ENCODE peak calls at places on chromosomes 7 and 10, in four cellular contexts. K, M, H and A are unnamed samples.

GRCh38 chr10:102642553-102643345 is 1.5 kb upstream of the TRIM8 start:
- DNase-seq in K (peak), M (peak), H (no peak), A (peak)

GRCh38 chr10:95675403-95676116 is 18.2 kb downstream of the TCTN3 start:
- DNase-seq in K (no peak), M (no peak), H (no peak), A (no peak)

GRCh38 chr10:87960230-87960629 is 96.8 kb downstream of the PTEN start:
- DNase-seq in K (no peak), M (no peak), H (peak), A (no peak)

GRCh38 chr10:25328361-25328760 is 153.6 kb downstream of the GPR158 start:
- DNase-seq in K (no peak), M (no peak), H (no peak), A (no peak)

GRCh38 chr10:119608316-119609155 is 11.8 kb upstream of the TIAL1 start:
- DNase-seq in K (peak), M (peak), H (peak), A (peak)

GRCh38 chr7:37526623-37527022 is 78.0 kb upstream of the ELMO1 start:
- DNase-seq in K (no peak), M (no peak), H (no peak), A (no peak)

GRCh38 chr10:3825862-3826351 is 40.9 kb upstream of the KLF6 start:
- DNase-seq in K (no peak), M (peak), H (no peak), A (no peak)

GRCh38 chr7:995571-995970 is 12.6 kb downstream of the CYP2W1 start:
- DNase-seq in K (no peak), M (no peak), H (no peak), A (no peak)

GRCh38 chr7:1055084-1055450 is 10.7 kb downstream of the GPR146 start:
- DNase-seq in K (no peak), M (peak), H (no peak), A (peak)

GRCh38 chr7:137771679-137772078 is 75.1 kb downstream of the DGKI start:
- DNase-seq in K (no peak), M (no peak), H (peak), A (no peak)

GRCh38 chr10:102776779-102777417 is 33.1 kb downstream of the WBP1L start:
- DNase-seq in K (peak), M (peak), H (peak), A (peak)

GRCh38 chr10:26486985-26487850 is 49.1 kb downstream of the APBB1IP start:
- DNase-seq in K (no peak), M (no peak), H (peak), A (peak)

GRCh38 chr10:91700788-91701444 is 68.0 kb upstream of the PPP1R3C start:
- DNase-seq in K (no peak), M (no peak), H (peak), A (no peak)

GRCh38 chr10:122407375-122408125 is 33.0 kb downstream of the PLEKHA1 start:
- DNase-seq in K (no peak), M (peak), H (peak), A (no peak)

GRCh38 chr7:28815928-28816373 is 142.2 kb downstream of the TRIL start:
- DNase-seq in K (no peak), M (no peak), H (no peak), A (no peak)

GRCh38 chr7:13508586-13508985 is 480.9 kb downstream of the ETV1 start:
- DNase-seq in K (no peak), M (no peak), H (peak), A (no peak)

GRCh38 chr7:55245271-55245723 is 119.8 kb upstream of the LANCL2 start:
- DNase-seq in K (no peak), M (no peak), H (peak), A (peak)

GRCh38 chr7:111650456-111650999 is 88.2 kb upstream of the IMMP2L start:
- DNase-seq in K (no peak), M (no peak), H (no peak), A (no peak)

GRCh38 chr7:65462148-65462716 is 88.6 kb downstream of the ZNF92 start:
- DNase-seq in K (no peak), M (no peak), H (no peak), A (no peak)

GRCh38 chr7:33880787-33881186 is 24.6 kb upstream of the BMPER start:
- DNase-seq in K (no peak), M (no peak), H (peak), A (no peak)

GRCh38 chr7:51256244-51256781 is 60.3 kb downstream of the COBL start:
- DNase-seq in K (no peak), M (no peak), H (no peak), A (no peak)

GRCh38 chr7:17444673-17445072 is 146.2 kb downstream of the AHR start:
- DNase-seq in K (no peak), M (no peak), H (peak), A (no peak)

GRCh38 chr10:86652361-86653202 is 1.8 kb upstream of the OPN4 start:
- DNase-seq in K (no peak), M (no peak), H (no peak), A (no peak)

GRCh38 chr10:78685466-78686163 is 383.2 kb upstream of the ZMIZ1 start:
- DNase-seq in K (no peak), M (no peak), H (peak), A (no peak)

GRCh38 chr7:139043823-139044812 is 8.3 kb upstream of the ZC3HAV1L start:
- DNase-seq in K (no peak), M (no peak), H (no peak), A (no peak)

GRCh38 chr7:135206887-135207738 is 4.2 kb downstream of the WDR91 start:
- DNase-seq in K (no peak), M (no peak), H (no peak), A (no peak)

GRCh38 chr10:96765406-96766240 is 45.3 kb upstream of the PIK3AP1 start:
- DNase-seq in K (peak), M (peak), H (peak), A (peak)

GRCh38 chr10:132096223-132096622 is 30.5 kb downstream of the JAKMIP3 start:
- DNase-seq in K (no peak), M (no peak), H (peak), A (no peak)

GRCh38 chr7:123190109-123190831 is 9.5 kb downstream of the SLC13A1 start:
- DNase-seq in K (no peak), M (no peak), H (no peak), A (no peak)

GRCh38 chr10:132507467-132507955 is 30.1 kb upstream of the INPP5A start:
- DNase-seq in K (no peak), M (no peak), H (no peak), A (no peak)

GRCh38 chr10:95755511-95756004 is 405 bp upstream of the ENTPD1 start:
- DNase-seq in K (no peak), M (peak), H (no peak), A (peak)

GRCh38 chr7:47266131-47266706 is 315.7 kb downstream of the TNS3 start:
- DNase-seq in K (peak), M (peak), H (peak), A (peak)

GRCh38 chr7:17234398-17235021 is 63.9 kb upstream of the AHR start:
- DNase-seq in K (no peak), M (peak), H (peak), A (no peak)

GRCh38 chr7:128235469-128235868 is 5.6 kb upstream of the LEP start:
- DNase-seq in K (no peak), M (no peak), H (no peak), A (peak)

GRCh38 chr7:24755541-24756416 is 1.5 kb downstream of the GSDME start:
- DNase-seq in K (no peak), M (no peak), H (peak), A (no peak)

GRCh38 chr7:21365866-21366624 is 61.8 kb upstream of the SP4 start:
- DNase-seq in K (no peak), M (no peak), H (peak), A (no peak)

GRCh38 chr7:23530355-23530754 is 1.4 kb downstream of the TRA2A start:
- DNase-seq in K (no peak), M (no peak), H (peak), A (peak)
- TF ChIP-seq CTCF in K (no peak), M (no peak), H (peak), A (no peak)

GRCh38 chr7:148483515-148483914 is 107.1 kb upstream of the C7orf33 start:
- DNase-seq in K (no peak), M (no peak), H (no peak), A (no peak)

GRCh38 chr7:148478551-148478950 is 112.0 kb upstream of the C7orf33 start:
- DNase-seq in K (no peak), M (no peak), H (no peak), A (no peak)

GRCh38 chr7:148481147-148481526 is 109.4 kb upstream of the C7orf33 start:
- DNase-seq in K (no peak), M (no peak), H (no peak), A (no peak)

GRCh38 chr7:148481965-148482626 is 108.5 kb upstream of the C7orf33 start:
- DNase-seq in K (no peak), M (no peak), H (no peak), A (no peak)

DNA sequence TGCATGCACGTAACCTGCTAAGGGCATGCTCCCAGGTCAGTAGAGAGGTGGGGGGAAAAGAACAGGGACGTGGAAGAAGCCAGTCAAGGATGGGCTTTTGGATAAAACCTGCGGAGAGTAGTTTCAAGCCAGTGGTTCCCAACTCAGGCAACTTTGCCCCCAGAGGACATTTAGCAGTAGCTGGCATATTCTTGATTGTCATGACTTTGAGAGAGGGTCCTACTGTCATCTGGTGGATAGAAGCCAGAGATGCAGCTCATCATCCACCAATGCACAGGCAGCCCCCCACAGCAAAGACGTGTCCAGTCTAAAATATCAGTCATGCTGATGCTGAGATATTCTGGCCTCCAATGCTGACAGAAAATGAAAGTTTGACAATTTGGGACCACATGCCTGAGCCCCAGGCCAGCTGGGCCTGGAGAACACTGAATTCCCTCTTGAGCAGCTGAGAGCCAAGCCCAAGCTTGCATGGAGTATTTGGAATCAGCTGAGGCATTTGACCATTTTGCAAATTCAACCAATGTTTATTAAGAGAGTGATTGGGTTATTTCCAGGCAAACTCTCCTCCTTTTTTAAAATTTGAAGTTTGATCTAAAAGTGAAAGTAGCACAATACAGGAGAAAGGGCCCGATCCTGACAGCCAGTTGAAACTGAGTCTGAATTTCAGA is 110.0 kb upstream of the C7orf33 start:
- DNase-seq in K (no peak), M (no peak), H (no peak), A (no peak)
- TF ChIP-seq CTCF in K (no peak), M (no peak), H (no peak), A (no peak)

GRCh38 chr7:115603416-115603815 is 427.1 kb downstream of the TFEC start:
- DNase-seq in K (no peak), M (no peak), H (no peak), A (no peak)
- TF ChIP-seq CTCF in K (peak), M (no peak), H (no peak), A (no peak)

GRCh38 chr7:101580596-101580995 is 48.5 kb downstream of the MYL10 start:
- DNase-seq in K (no peak), M (no peak), H (no peak), A (no peak)
- TF ChIP-seq CTCF in K (no peak), M (no peak), H (no peak), A (no peak)